ENCODE peak calls at places on chromosomes 1 and 21, in ten cellular contexts. N, R, D, I, C, V, Y, F, L and T are unnamed samples.

GRCh38 chr1:227043755-227044154 is 103.7 kb downstream of the COQ8A start:
- DNase-seq in L (peak; percentile 21), D (no peak), N (no peak), Y (peak; percentile 23), R (no peak), C (no peak), F (no peak), V (peak; percentile 90), I (peak; percentile 62), T (no peak)

GRCh38 chr1:210938416-210938925 is 195.5 kb downstream of the KCNH1 start:
- DNase-seq in Y (no peak), L (peak; percentile 18), C (no peak), V (no peak), I (no peak), F (no peak), N (no peak), R (no peak), D (no peak), T (no peak)

GRCh38 chr21:38352536-38353219 is 95.9 kb downstream of the KCNJ15 start:
- DNase-seq in N (peak; percentile 61), R (no peak), F (peak; percentile 29), D (no peak), L (peak; percentile 74), Y (peak; percentile 58), I (peak; percentile 83), C (peak; percentile 51), V (peak; percentile 66), T (no peak)

GRCh38 chr21:36232641-36233040 is 76.0 kb downstream of the DOP1B start:
- DNase-seq in F (no peak), R (no peak), N (no peak), D (no peak), C (no peak), V (no peak), Y (no peak), I (no peak), L (no peak), T (no peak)

GRCh38 chr1:97265630-97266029 is 544.0 kb downstream of the PTBP2 start:
- DNase-seq in Y (no peak), F (no peak), L (no peak), N (no peak), C (no peak), R (no peak), I (no peak), D (no peak), V (no peak), T (no peak)

GRCh38 chr1:27070390-27071048 is 57.9 kb upstream of the TENT5B start:
- DNase-seq in D (no peak), L (no peak), C (no peak), V (no peak), N (no peak), I (no peak), R (no peak), Y (no peak), F (peak; percentile 6), T (no peak)

GRCh38 chr1:58397187-58397820 is 149.2 kb downstream of the OMA1 start:
- DNase-seq in C (no peak), R (no peak), D (no peak), V (peak; percentile 73), L (peak; percentile 93), N (no peak), I (no peak), Y (no peak), F (no peak), T (no peak)

GRCh38 chr1:7009741-7010525 is 224.7 kb downstream of the CAMTA1 start:
- DNase-seq in Y (no peak), L (no peak), N (no peak), C (no peak), D (no peak), F (no peak), I (no peak), R (no peak), V (no peak), T (no peak)

GRCh38 chr1:200998323-200998722 is 25.2 kb downstream of the KIF21B start:
- DNase-seq in Y (no peak), V (no peak), D (no peak), N (no peak), R (no peak), C (no peak), F (no peak), I (no peak), L (no peak), T (no peak)

GRCh38 chr1:31556481-31557006 is 19.8 kb upstream of the TINAGL1 start:
- DNase-seq in C (no peak), D (no peak), F (no peak), V (no peak), L (no peak), R (no peak), Y (no peak), I (no peak), N (no peak), T (no peak)

GRCh38 chr1:210417881-210418280 is 89.2 kb downstream of the HHAT start:
- DNase-seq in V (no peak), Y (no peak), D (no peak), F (no peak), I (no peak), C (no peak), L (no peak), R (no peak), N (no peak), T (no peak)

GRCh38 chr1:211639500-211640361 is 35.7 kb downstream of the NEK2 start:
- DNase-seq in F (no peak), I (peak; percentile 93), L (peak; percentile 93), C (no peak), N (no peak), Y (peak; percentile 94), R (no peak), D (no peak), V (peak; percentile 96), T (no peak)

GRCh38 chr1:234559917-234560676 is 49.9 kb downstream of the IRF2BP2 start:
- DNase-seq in R (no peak), C (no peak), L (no peak), F (no peak), D (no peak), I (no peak), N (no peak), Y (no peak), V (no peak), T (no peak)

GRCh38 chr21:25986928-25987327 is 183.6 kb downstream of the APP start:
- DNase-seq in V (no peak), D (no peak), R (no peak), L (no peak), Y (no peak), N (no peak), F (no peak), C (no peak), I (no peak), T (no peak)

GRCh38 chr1:112896783-112897182 is 59.2 kb downstream of the SLC16A1 start:
- DNase-seq in C (no peak), I (no peak), R (no peak), L (no peak), F (no peak), D (no peak), N (no peak), Y (no peak), V (no peak), T (no peak)

GRCh38 chr1:150066838-150067183 is 765 bp upstream of the VPS45 start:
- DNase-seq in V (no peak), L (no peak), D (peak; percentile 62), I (no peak), N (no peak), Y (no peak), R (peak; percentile 29), F (peak; percentile 74), C (peak; percentile 34), T (peak; percentile 82)